ENCODE peak calls at places on chromosomes 11 and 22, in five cellular contexts. One of them, this sample, is unnamed.
A peak's percentile ranks its signal among the peaks of the same experiment; 100 is the strongest.

GRCh38 chr22:19596680-19597398 is 72.6 kb upstream of the CLDN5 start:
- DNase-seq in activated T-cell treated with anti-CD3 and anti-CD28 coated beads for 1 hour: no peak
- DNase-seq in endothelial cell: no peak
- DNase-seq in T-helper 9 cell: no peak
- DNase-seq in stimulated activated CD4-positive, alpha-beta T cell treated with anti-CD3 and anti-CD28 coated beads, Interleukin-12 subunit alpha, Interleukin-12 subunit beta, amount 100 ng/mL, for 4 hours: no peak
- DNase-seq in this sample: peak; percentile 38

GRCh38 chr22:38317995-38318715 is 922 bp upstream of the CSNK1E start:
- DNase-seq in T-helper 9 cell: no peak
- DNase-seq in endothelial cell: peak; percentile 38
- DNase-seq in stimulated activated CD4-positive, alpha-beta T cell treated with anti-CD3 and anti-CD28 coated beads, Interleukin-12 subunit alpha, Interleukin-12 subunit beta, amount 100 ng/mL, for 4 hours: no peak
- DNase-seq in activated T-cell treated with anti-CD3 and anti-CD28 coated beads for 1 hour: no peak
- DNase-seq in this sample: no peak

GRCh38 chr22:30955153-30955552 is 13.4 kb downstream of the MORC2 start:
- DNase-seq in T-helper 9 cell: no peak
- DNase-seq in stimulated activated CD4-positive, alpha-beta T cell treated with anti-CD3 and anti-CD28 coated beads, Interleukin-12 subunit alpha, Interleukin-12 subunit beta, amount 100 ng/mL, for 4 hours: no peak
- DNase-seq in activated T-cell treated with anti-CD3 and anti-CD28 coated beads for 1 hour: no peak
- DNase-seq in endothelial cell: no peak
- DNase-seq in this sample: no peak

GRCh38 chr11:28529540-28530410 is 421.6 kb downstream of the METTL15 start:
- DNase-seq in activated T-cell treated with anti-CD3 and anti-CD28 coated beads for 1 hour: no peak
- DNase-seq in stimulated activated CD4-positive, alpha-beta T cell treated with anti-CD3 and anti-CD28 coated beads, Interleukin-12 subunit alpha, Interleukin-12 subunit beta, amount 100 ng/mL, for 4 hours: no peak
- DNase-seq in T-helper 9 cell: no peak
- DNase-seq in endothelial cell: peak; percentile 15
- DNase-seq in this sample: no peak

GRCh38 chr11:42555197-42555596 is 756.6 kb upstream of the API5 start:
- DNase-seq in endothelial cell: no peak
- DNase-seq in activated T-cell treated with anti-CD3 and anti-CD28 coated beads for 1 hour: no peak
- DNase-seq in T-helper 9 cell: no peak
- DNase-seq in stimulated activated CD4-positive, alpha-beta T cell treated with anti-CD3 and anti-CD28 coated beads, Interleukin-12 subunit alpha, Interleukin-12 subunit beta, amount 100 ng/mL, for 4 hours: no peak
- DNase-seq in this sample: no peak

GRCh38 chr11:83744620-83745192 is 458.5 kb upstream of the CCDC90B start:
- DNase-seq in activated T-cell treated with anti-CD3 and anti-CD28 coated beads for 1 hour: no peak
- DNase-seq in T-helper 9 cell: no peak
- DNase-seq in endothelial cell: no peak
- DNase-seq in stimulated activated CD4-positive, alpha-beta T cell treated with anti-CD3 and anti-CD28 coated beads, Interleukin-12 subunit alpha, Interleukin-12 subunit beta, amount 100 ng/mL, for 4 hours: no peak
- DNase-seq in this sample: no peak

GRCh38 chr11:80414766-80415165 is 973.9 kb upstream of the TENM4 start:
- DNase-seq in activated T-cell treated with anti-CD3 and anti-CD28 coated beads for 1 hour: no peak
- DNase-seq in T-helper 9 cell: no peak
- DNase-seq in stimulated activated CD4-positive, alpha-beta T cell treated with anti-CD3 and anti-CD28 coated beads, Interleukin-12 subunit alpha, Interleukin-12 subunit beta, amount 100 ng/mL, for 4 hours: no peak
- DNase-seq in endothelial cell: no peak
- DNase-seq in this sample: no peak

GRCh38 chr11:22432331-22433065 is 94.3 kb downstream of the SLC17A6 start:
- DNase-seq in stimulated activated CD4-positive, alpha-beta T cell treated with anti-CD3 and anti-CD28 coated beads, Interleukin-12 subunit alpha, Interleukin-12 subunit beta, amount 100 ng/mL, for 4 hours: no peak
- DNase-seq in T-helper 9 cell: no peak
- DNase-seq in activated T-cell treated with anti-CD3 and anti-CD28 coated beads for 1 hour: no peak
- DNase-seq in endothelial cell: peak; percentile 75
- DNase-seq in this sample: peak; percentile 87

GRCh38 chr22:46714550-46714949 is 23.5 kb downstream of the CERK start:
- DNase-seq in stimulated activated CD4-positive, alpha-beta T cell treated with anti-CD3 and anti-CD28 coated beads, Interleukin-12 subunit alpha, Interleukin-12 subunit beta, amount 100 ng/mL, for 4 hours: no peak
- DNase-seq in activated T-cell treated with anti-CD3 and anti-CD28 coated beads for 1 hour: no peak
- DNase-seq in T-helper 9 cell: no peak
- DNase-seq in endothelial cell: no peak
- DNase-seq in this sample: no peak

GRCh38 chr11:1153105-1153950 is 4.4 kb upstream of the MUC5AC start:
- DNase-seq in stimulated activated CD4-positive, alpha-beta T cell treated with anti-CD3 and anti-CD28 coated beads, Interleukin-12 subunit alpha, Interleukin-12 subunit beta, amount 100 ng/mL, for 4 hours: no peak
- DNase-seq in T-helper 9 cell: no peak
- DNase-seq in activated T-cell treated with anti-CD3 and anti-CD28 coated beads for 1 hour: no peak
- DNase-seq in endothelial cell: peak; percentile 5
- DNase-seq in this sample: peak; percentile 22

GRCh38 chr11:70324354-70325115 is 54.0 kb downstream of the PPFIA1 start:
- DNase-seq in endothelial cell: no peak
- DNase-seq in stimulated activated CD4-positive, alpha-beta T cell treated with anti-CD3 and anti-CD28 coated beads, Interleukin-12 subunit alpha, Interleukin-12 subunit beta, amount 100 ng/mL, for 4 hours: no peak
- DNase-seq in T-helper 9 cell: no peak
- DNase-seq in activated T-cell treated with anti-CD3 and anti-CD28 coated beads for 1 hour: no peak
- DNase-seq in this sample: no peak

GRCh38 chr11:128664286-128664685 is 29.6 kb upstream of the FLI1 start:
- DNase-seq in stimulated activated CD4-positive, alpha-beta T cell treated with anti-CD3 and anti-CD28 coated beads, Interleukin-12 subunit alpha, Interleukin-12 subunit beta, amount 100 ng/mL, for 4 hours: no peak
- DNase-seq in endothelial cell: no peak
- DNase-seq in T-helper 9 cell: no peak
- DNase-seq in activated T-cell treated with anti-CD3 and anti-CD28 coated beads for 1 hour: no peak
- DNase-seq in this sample: no peak

GRCh38 chr11:70580036-70580805 is 181.9 kb downstream of the CTTN start:
- DNase-seq in stimulated activated CD4-positive, alpha-beta T cell treated with anti-CD3 and anti-CD28 coated beads, Interleukin-12 subunit alpha, Interleukin-12 subunit beta, amount 100 ng/mL, for 4 hours: no peak
- DNase-seq in T-helper 9 cell: no peak
- DNase-seq in activated T-cell treated with anti-CD3 and anti-CD28 coated beads for 1 hour: no peak
- DNase-seq in endothelial cell: peak; percentile 56
- DNase-seq in this sample: no peak

GRCh38 chr11:129209891-129210830 is 18.0 kb upstream of the ARHGAP32 start:
- DNase-seq in activated T-cell treated with anti-CD3 and anti-CD28 coated beads for 1 hour: no peak
- DNase-seq in T-helper 9 cell: no peak
- DNase-seq in stimulated activated CD4-positive, alpha-beta T cell treated with anti-CD3 and anti-CD28 coated beads, Interleukin-12 subunit alpha, Interleukin-12 subunit beta, amount 100 ng/mL, for 4 hours: no peak
- DNase-seq in endothelial cell: no peak
- DNase-seq in this sample: no peak

GRCh38 chr11:57175478-57175877 is 6.3 kb upstream of the LRRC55 start:
- DNase-seq in T-helper 9 cell: no peak
- DNase-seq in activated T-cell treated with anti-CD3 and anti-CD28 coated beads for 1 hour: no peak
- DNase-seq in stimulated activated CD4-positive, alpha-beta T cell treated with anti-CD3 and anti-CD28 coated beads, Interleukin-12 subunit alpha, Interleukin-12 subunit beta, amount 100 ng/mL, for 4 hours: no peak
- DNase-seq in endothelial cell: no peak
- DNase-seq in this sample: no peak

GRCh38 chr22:44182591-44183588 is 2.2 kb downstream of the PARVG start:
- DNase-seq in endothelial cell: no peak
- DNase-seq in T-helper 9 cell: peak; percentile 22
- DNase-seq in stimulated activated CD4-positive, alpha-beta T cell treated with anti-CD3 and anti-CD28 coated beads, Interleukin-12 subunit alpha, Interleukin-12 subunit beta, amount 100 ng/mL, for 4 hours: peak; percentile 31
- DNase-seq in activated T-cell treated with anti-CD3 and anti-CD28 coated beads for 1 hour: peak; percentile 18
- DNase-seq in this sample: no peak

GRCh38 chr11:65613091-65613928 is 711 bp downstream of the MAP3K11 start:
- DNase-seq in endothelial cell: peak; percentile 32
- DNase-seq in activated T-cell treated with anti-CD3 and anti-CD28 coated beads for 1 hour: no peak
- DNase-seq in T-helper 9 cell: no peak
- DNase-seq in stimulated activated CD4-positive, alpha-beta T cell treated with anti-CD3 and anti-CD28 coated beads, Interleukin-12 subunit alpha, Interleukin-12 subunit beta, amount 100 ng/mL, for 4 hours: peak; percentile 28
- DNase-seq in this sample: no peak

GRCh38 chr11:12682288-12682687 is 8.1 kb downstream of the TEAD1 start:
- DNase-seq in endothelial cell: no peak
- DNase-seq in stimulated activated CD4-positive, alpha-beta T cell treated with anti-CD3 and anti-CD28 coated beads, Interleukin-12 subunit alpha, Interleukin-12 subunit beta, amount 100 ng/mL, for 4 hours: no peak
- DNase-seq in activated T-cell treated with anti-CD3 and anti-CD28 coated beads for 1 hour: no peak
- DNase-seq in T-helper 9 cell: no peak
- DNase-seq in this sample: no peak

GRCh38 chr11:59785818-59786217 is 24.8 kb downstream of the MRPL16 start:
- DNase-seq in endothelial cell: no peak
- DNase-seq in T-helper 9 cell: no peak
- DNase-seq in stimulated activated CD4-positive, alpha-beta T cell treated with anti-CD3 and anti-CD28 coated beads, Interleukin-12 subunit alpha, Interleukin-12 subunit beta, amount 100 ng/mL, for 4 hours: no peak
- DNase-seq in activated T-cell treated with anti-CD3 and anti-CD28 coated beads for 1 hour: no peak
- DNase-seq in this sample: no peak

GRCh38 chr22:39266398-39267030 is 21.7 kb upstream of the PDGFB start:
- DNase-seq in T-helper 9 cell: no peak
- DNase-seq in endothelial cell: no peak
- DNase-seq in activated T-cell treated with anti-CD3 and anti-CD28 coated beads for 1 hour: no peak
- DNase-seq in stimulated activated CD4-positive, alpha-beta T cell treated with anti-CD3 and anti-CD28 coated beads, Interleukin-12 subunit alpha, Interleukin-12 subunit beta, amount 100 ng/mL, for 4 hours: no peak
- DNase-seq in this sample: no peak

GRCh38 chr11:115717215-115717584 is 213.0 kb upstream of the CADM1 start:
- DNase-seq in activated T-cell treated with anti-CD3 and anti-CD28 coated beads for 1 hour: no peak
- DNase-seq in endothelial cell: no peak
- DNase-seq in stimulated activated CD4-positive, alpha-beta T cell treated with anti-CD3 and anti-CD28 coated beads, Interleukin-12 subunit alpha, Interleukin-12 subunit beta, amount 100 ng/mL, for 4 hours: no peak
- DNase-seq in T-helper 9 cell: no peak
- DNase-seq in this sample: no peak

GRCh38 chr22:37633693-37634504 is 5.6 kb upstream of the SH3BP1 start:
- DNase-seq in stimulated activated CD4-positive, alpha-beta T cell treated with anti-CD3 and anti-CD28 coated beads, Interleukin-12 subunit alpha, Interleukin-12 subunit beta, amount 100 ng/mL, for 4 hours: peak; percentile 43
- DNase-seq in endothelial cell: no peak
- DNase-seq in activated T-cell treated with anti-CD3 and anti-CD28 coated beads for 1 hour: peak; percentile 35
- DNase-seq in T-helper 9 cell: no peak
- DNase-seq in this sample: peak; percentile 86

GRCh38 chr22:29782061-29782845 is 15.1 kb downstream of the UQCR10 start:
- DNase-seq in activated T-cell treated with anti-CD3 and anti-CD28 coated beads for 1 hour: no peak
- DNase-seq in endothelial cell: no peak
- DNase-seq in T-helper 9 cell: no peak
- DNase-seq in stimulated activated CD4-positive, alpha-beta T cell treated with anti-CD3 and anti-CD28 coated beads, Interleukin-12 subunit alpha, Interleukin-12 subunit beta, amount 100 ng/mL, for 4 hours: no peak
- DNase-seq in this sample: no peak

This sample was measured in glutamatergic neuron.